ENCODE peak calls at places on chromosome 18, in eight cellular contexts. A is ovary; N is amniotic stem cell; V is CD8-positive, alpha-beta T cell; E is NAMALWA; D is AG08395; O is hypothalamus; M is activated T-cell treated with anti-CD3 and anti-CD28 coated beads, Interleukin-2, amount 50 U/mL, for 72 hours. G is an unnamed sample.

GRCh38 chr18:50749421-50749820 is 70.4 kb downstream of the MRO start:
- DNase-seq in A (no peak), N (no peak), V (no peak), E (no peak), D (no peak), O (no peak), M (no peak), G (no peak)

GRCh38 chr18:23756590-23757540 is 67.6 kb downstream of the LAMA3 start:
- DNase-seq in A (no peak), N (no peak), V (no peak), E (no peak), D (no peak), O (no peak), M (no peak), G (no peak)

GRCh38 chr18:71673954-71674353 is 870.2 kb downstream of the CBLN2 start:
- DNase-seq in A (no peak), N (no peak), V (no peak), E (no peak), D (no peak), O (no peak), M (no peak), G (no peak)

GRCh38 chr18:57891707-57892391 is 88.7 kb upstream of the ATP8B1 start:
- DNase-seq in A (no peak), N (no peak), V (no peak), E (no peak), D (no peak), O (no peak), M (no peak), G (no peak)

GRCh38 chr18:24600076-24600654 is 139.7 kb downstream of the HRH4 start:
- DNase-seq in A (no peak), N (peak; percentile 24), V (no peak), E (peak; percentile 55), D (peak; percentile 67), O (no peak), M (no peak), G (no peak)

GRCh38 chr18:71529708-71530303 is 1014.3 kb downstream of the CBLN2 start:
- DNase-seq in A (no peak), N (no peak), V (no peak), E (no peak), D (no peak), O (no peak), M (no peak), G (no peak)

GRCh38 chr18:46333371-46334199 is 229.4 kb downstream of the HAUS1 start:
- DNase-seq in A (peak; percentile 25), N (no peak), V (no peak), E (no peak), D (no peak), O (peak; percentile 34), M (peak; percentile 31), G (peak; percentile 47)

GRCh38 chr18:10377956-10378355 is 76.5 kb upstream of the APCDD1 start:
- DNase-seq in A (no peak), N (no peak), V (no peak), E (no peak), D (peak; percentile 66), O (no peak), M (no peak), G (no peak)

GRCh38 chr18:31857516-31858106 is 85.3 kb downstream of the TRAPPC8 start:
- DNase-seq in A (no peak), N (no peak), V (no peak), E (no peak), D (no peak), O (no peak), M (no peak), G (no peak)

GRCh38 chr18:2139676-2140075 is 431.6 kb downstream of the METTL4 start:
- DNase-seq in A (no peak), N (no peak), V (no peak), E (no peak), D (peak; percentile 3), O (no peak), M (no peak), G (no peak)

GRCh38 chr18:3596324-3597158 is 146.6 kb downstream of the TGIF1 start:
- DNase-seq in A (no peak), N (no peak), V (no peak), E (peak; percentile 71), D (no peak), O (peak; percentile 26), M (peak; percentile 57), G (no peak)

GRCh38 chr18:74609535-74609934 is 11.9 kb downstream of the ZNF407 start:
- DNase-seq in A (no peak), N (no peak), V (no peak), E (no peak), D (peak; percentile 42), O (no peak), M (no peak), G (no peak)

GRCh38 chr18:23585007-23585871 is 1.1 kb downstream of the NPC1 start:
- DNase-seq in A (no peak), N (no peak), V (peak; percentile 6), E (peak; percentile 57), D (peak; percentile 11), O (no peak), M (no peak), G (no peak)

GRCh38 chr18:43866696-43867095 is 589.4 kb upstream of the SYT4 start:
- DNase-seq in A (no peak), N (no peak), V (no peak), E (no peak), D (no peak), O (no peak), M (no peak), G (no peak)

GRCh38 chr18:76447268-76447890 is 47.7 kb downstream of the ZNF516 start:
- DNase-seq in A (peak; percentile 54), N (no peak), V (no peak), E (no peak), D (peak; percentile 63), O (no peak), M (no peak), G (no peak)

GRCh38 chr18:56641714-56642331 is 3.4 kb upstream of the TXNL1 start:
- DNase-seq in A (no peak), N (no peak), V (no peak), E (no peak), D (no peak), O (no peak), M (no peak), G (no peak)